ENCODE peak calls at places on chromosomes 1 and 21, in five cellular contexts. O is HCT116, H is GM23248, U is SK-N-SH, R is neural progenitor cell. Y is an unnamed sample.
A peak's percentile ranks its signal among the peaks of the same experiment; 100 is the strongest.

GRCh38 chr1:11071463-11072215 is 11.8 kb upstream of the SRM start:
- DNase-seq in O (no peak), H (no peak), U (no peak), R (no peak), Y (no peak)

GRCh38 chr1:180236698-180237509 is 6.8 kb downstream of the LHX4 start:
- DNase-seq in O (no peak), H (no peak), U (no peak), R (peak; percentile 55), Y (no peak)

GRCh38 chr1:224333309-224333926 is 3.4 kb upstream of the NVL start:
- DNase-seq in O (peak; percentile 57), H (peak; percentile 72), U (peak; percentile 57), R (peak; percentile 66), Y (peak; percentile 81)

GRCh38 chr1:204692320-204692851 is 6.8 kb upstream of the LRRN2 start:
- DNase-seq in O (no peak), H (no peak), U (peak; percentile 38), R (no peak), Y (no peak)

GRCh38 chr1:87325982-87326738 is 2.5 kb upstream of the LMO4 start:
- DNase-seq in O (no peak), H (peak; percentile 56), U (peak; percentile 40), R (peak; percentile 56), Y (peak; percentile 72)

GRCh38 chr1:9078035-9078948 is 8.9 kb upstream of the SLC2A5 start:
- DNase-seq in O (no peak), H (peak; percentile 31), U (no peak), R (no peak), Y (peak; percentile 92)

GRCh38 chr1:91685994-91686393 is 185.3 kb downstream of the CDC7 start:
- DNase-seq in O (no peak), H (peak; percentile 53), U (no peak), R (no peak), Y (no peak)

GRCh38 chr21:45818276-45818903 is 163.2 kb upstream of the COL6A1 start:
- DNase-seq in O (no peak), H (peak; percentile 76), U (no peak), R (no peak), Y (no peak)

GRCh38 chr1:1118893-1119220 is 3.0 kb upstream of the C1orf159 start:
- DNase-seq in O (no peak), H (no peak), U (no peak), R (no peak), Y (no peak)

GRCh38 chr21:46181953-46182547 is 2.2 kb downstream of the SPATC1L start:
- DNase-seq in O (no peak), H (no peak), U (no peak), R (no peak), Y (no peak)

GRCh38 chr1:228900099-228900965 is 165.1 kb downstream of the RHOU start:
- DNase-seq in O (no peak), H (no peak), U (peak; percentile 71), R (no peak), Y (no peak)

GRCh38 chr1:145961425-145962156 is 2.8 kb downstream of the ANKRD34A start:
- DNase-seq in O (no peak), H (peak; percentile 63), U (peak; percentile 58), R (peak; percentile 38), Y (no peak)

GRCh38 chr1:229093258-229093540 is 177.7 kb upstream of the RAB4A start:
- DNase-seq in O (no peak), H (no peak), U (no peak), R (no peak), Y (no peak)

GRCh38 chr1:235843458-235843857 is 23.2 kb downstream of the LYST start:
- DNase-seq in O (peak; percentile 21), H (peak; percentile 70), U (peak; percentile 40), R (peak; percentile 19), Y (peak; percentile 25)

GRCh38 chr1:119713039-119713537 is 1.4 kb downstream of the PHGDH start:
- DNase-seq in O (no peak), H (peak; percentile 67), U (peak; percentile 38), R (peak; percentile 36), Y (no peak)

GRCh38 chr1:94734963-94735899 is 84.9 kb upstream of the SLC44A3 start:
- DNase-seq in O (no peak), H (peak; percentile 73), U (no peak), R (no peak), Y (no peak)

GRCh38 chr1:147542549-147542857 is 1.2 kb downstream of the BCL9 start:
- DNase-seq in O (no peak), H (no peak), U (no peak), R (no peak), Y (no peak)

GRCh38 chr1:21511579-21512522 is 2.6 kb downstream of the ALPL start:
- DNase-seq in O (no peak), H (peak; percentile 97), U (no peak), R (no peak), Y (peak; percentile 20)

GRCh38 chr1:96309783-96310182 is 411.8 kb upstream of the PTBP2 start:
- DNase-seq in O (no peak), H (peak; percentile 75), U (no peak), R (no peak), Y (no peak)

GRCh38 chr21:41926068-41926806 is 27.6 kb downstream of the C2CD2 start:
- DNase-seq in O (no peak), H (peak; percentile 76), U (no peak), R (no peak), Y (peak; percentile 94)

GRCh38 chr1:197954718-197955418 is 37.7 kb downstream of the LHX9 start:
- DNase-seq in O (no peak), H (no peak), U (no peak), R (no peak), Y (no peak)

GRCh38 chr1:160001440-160001839 is 30.4 kb downstream of the PIGM start:
- DNase-seq in O (no peak), H (no peak), U (no peak), R (no peak), Y (no peak)

GRCh38 chr21:15795533-15795932 is 65.8 kb downstream of the USP25 start:
- DNase-seq in O (no peak), H (no peak), U (no peak), R (no peak), Y (no peak)

GRCh38 chr1:71494163-71494562 is 413.3 kb upstream of the ZRANB2 start:
- DNase-seq in O (no peak), H (peak; percentile 74), U (no peak), R (no peak), Y (no peak)

GRCh38 chr1:206461602-206462455 is 8.4 kb upstream of the IKBKE start:
- DNase-seq in O (peak; percentile 27), H (peak; percentile 77), U (peak; percentile 76), R (peak; percentile 78), Y (peak; percentile 84)

GRCh38 chr21:42461881-42462877 is 33.8 kb downstream of the RSPH1 start:
- DNase-seq in O (no peak), H (no peak), U (no peak), R (no peak), Y (no peak)

GRCh38 chr1:227778401-227778947 is 37.0 kb upstream of the PRSS38 start:
- DNase-seq in O (no peak), H (peak; percentile 88), U (no peak), R (no peak), Y (no peak)

GRCh38 chr1:226584164-226584563 is 35.6 kb downstream of the STUM start:
- DNase-seq in O (no peak), H (no peak), U (no peak), R (no peak), Y (no peak)

GRCh38 chr1:185840880-185841279 is 106.7 kb downstream of the HMCN1 start:
- DNase-seq in O (no peak), H (no peak), U (no peak), R (no peak), Y (no peak)

GRCh38 chr1:227901239-227901905 is 46.4 kb downstream of the WNT9A start:
- DNase-seq in O (no peak), H (no peak), U (no peak), R (no peak), Y (no peak)

GRCh38 chr1:153933420-153933819 is 10.6 kb upstream of the GATAD2B start:
- DNase-seq in O (no peak), H (no peak), U (peak; percentile 16), R (no peak), Y (no peak)

GRCh38 chr1:67889940-67890567 is 56.8 kb upstream of the GNG12 start:
- DNase-seq in O (peak; percentile 50), H (peak; percentile 92), U (no peak), R (no peak), Y (no peak)

GRCh38 chr1:215243275-215244054 is 160.9 kb downstream of the KCNK2 start:
- DNase-seq in O (no peak), H (peak; percentile 16), U (no peak), R (no peak), Y (no peak)

DNA sequence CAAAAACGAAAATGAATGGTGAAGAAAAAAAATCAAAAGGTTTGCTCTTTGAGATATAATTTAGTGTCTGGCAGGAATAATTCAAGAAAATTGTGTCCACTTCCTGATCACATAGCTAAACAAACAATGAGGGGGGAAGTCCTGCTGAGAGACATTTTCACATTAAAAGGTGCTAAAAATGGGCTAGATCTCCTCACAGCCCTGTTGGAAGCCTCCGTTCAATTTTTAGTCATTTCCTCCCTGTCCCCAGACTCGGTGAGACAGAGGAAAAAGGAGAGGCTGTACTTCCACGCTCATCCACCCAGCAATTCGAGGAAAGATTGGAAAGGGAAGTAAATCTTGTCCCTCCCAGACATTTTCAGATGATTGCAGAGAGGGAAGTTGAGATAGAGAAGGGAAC is 103.7 kb downstream of the BARHL2 start:
- DNase-seq in O (no peak), H (no peak), U (no peak), R (no peak), Y (no peak)
- H3K9ac ChIP-seq in O (no peak overlapping the region), H (no peak overlapping the region), U (no peak overlapping the region), R (no peak overlapping the region), Y (no peak overlapping the region)

GRCh38 chr1:28326980-28327379 is 1.9 kb upstream of the MED18 start:
- DNase-seq in O (no peak), H (peak; percentile 30), U (no peak), R (no peak), Y (no peak)
- H3K27ac ChIP-seq in O (no peak overlapping the region), H (no peak overlapping the region), U (no peak overlapping the region), R (no peak overlapping the region), Y (no peak overlapping the region)

GRCh38 chr1:234520908-234521801 is 42.2 kb upstream of the TARBP1 start:
- DNase-seq in O (no peak), H (no peak), U (no peak), R (no peak), Y (no peak)

GRCh38 chr1:234521802-234522185 is 42.8 kb upstream of the TARBP1 start:
- DNase-seq in O (no peak), H (no peak), U (no peak), R (no peak), Y (no peak)

GRCh38 chr1:234518876-234519275 is 39.9 kb upstream of the TARBP1 start:
- DNase-seq in O (no peak), H (no peak), U (no peak), R (no peak), Y (no peak)

GRCh38 chr1:234517087-234517802 is 38.3 kb upstream of the TARBP1 start:
- DNase-seq in O (no peak), H (no peak), U (no peak), R (no peak), Y (peak; percentile 72)

GRCh38 chr1:234519506-234519905 is 40.5 kb upstream of the TARBP1 start:
- DNase-seq in O (no peak), H (no peak), U (no peak), R (no peak), Y (no peak)
- TF ChIP-seq EZH2phosphoT487 in O (no peak), H (no peak), U (no peak), R (no peak), Y (no peak)

DNA sequence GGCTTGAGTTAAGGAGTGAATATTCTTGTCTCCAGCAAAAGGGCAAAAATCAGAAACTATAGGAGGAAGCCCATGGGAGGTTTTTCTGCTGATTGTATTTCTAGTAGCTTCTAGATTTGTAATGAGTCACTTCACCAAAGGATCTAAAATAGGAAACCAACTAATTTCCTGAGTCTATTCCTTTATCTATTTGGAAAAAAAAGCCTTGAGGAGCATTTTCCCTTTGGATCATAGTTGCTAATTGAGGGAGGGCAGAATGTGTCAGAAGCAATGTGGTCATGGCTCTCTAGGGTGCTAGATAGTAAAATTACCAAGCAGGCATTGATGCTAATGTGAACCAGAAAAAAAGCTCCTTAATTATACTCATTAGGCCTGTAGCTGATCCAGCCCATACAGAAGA is at the start of gene OR10R2:
- DNase-seq in O (no peak), H (no peak), U (no peak), R (no peak), Y (no peak)
- H3K9ac ChIP-seq in O (no peak within 1 kb of the TSS), H (no peak within 1 kb of the TSS), U (no peak within 1 kb of the TSS), R (no peak within 1 kb of the TSS), Y (no peak within 1 kb of the TSS)